ENCODE peak calls at places on chromosomes 11 and 22, in four cellular contexts. J is heart left ventricle, B is progenitor cell of endocrine pancreas, E is astrocyte of the spinal cord. L is an unnamed sample.

GRCh38 chr11:43632171-43632570 is 48.4 kb upstream of the HSD17B12 start:
- DNase-seq in B (no peak), J (no peak), E (peak), L (no peak)

GRCh38 chr11:95335989-95336388 is 105.0 kb upstream of the SESN3 start:
- DNase-seq in E (no peak), B (no peak), J (no peak), L (no peak)

GRCh38 chr22:32361257-32361656 is 3.6 kb downstream of the RFPL3 start:
- DNase-seq in B (no peak), J (no peak), E (no peak), L (no peak)

GRCh38 chr11:28566643-28567042 is 458.5 kb downstream of the METTL15 start:
- DNase-seq in J (peak), E (peak), B (peak), L (peak)

GRCh38 chr11:126969865-126970479 is 30.6 kb downstream of the KIRREL3 start:
- DNase-seq in B (no peak), J (no peak), E (peak), L (no peak)

GRCh38 chr11:63478896-63479295 is 12.1 kb downstream of the PLAAT5 start:
- DNase-seq in B (peak), E (peak), J (peak), L (no peak)

GRCh38 chr11:14678350-14678749 is 34.7 kb downstream of the PDE3B start:
- DNase-seq in E (no peak), J (no peak), B (no peak), L (no peak)

GRCh38 chr11:107592256-107592655 is 1.3 kb downstream of the ELMOD1 start:
- DNase-seq in B (no peak), J (no peak), E (no peak), L (no peak)

GRCh38 chr11:61497473-61497872 is 11.1 kb upstream of the LRRC10B start:
- DNase-seq in J (no peak), E (no peak), B (no peak), L (no peak)

GRCh38 chr22:21791635-21792625 is 56.3 kb upstream of the YPEL1 start:
- DNase-seq in B (no peak), E (no peak), J (no peak), L (no peak)

GRCh38 chr11:18329196-18329870 is 7.0 kb downstream of the GTF2H1 start:
- DNase-seq in B (no peak), J (no peak), E (no peak), L (no peak)

GRCh38 chr11:44417756-44418437 is 108.0 kb upstream of the ALX4 start:
- DNase-seq in J (no peak), E (no peak), B (no peak), L (no peak)

GRCh38 chr22:49523374-49524008 is 304.2 kb downstream of the BRD1 start:
- DNase-seq in J (no peak), E (no peak), B (no peak), L (no peak)

GRCh38 chr11:128686745-128687177 is 7.1 kb upstream of the FLI1 start:
- DNase-seq in E (peak), J (peak), B (no peak), L (no peak)

GRCh38 chr11:69295995-69296889 is 2.3 kb downstream of the MYEOV start:
- DNase-seq in B (no peak), J (no peak), E (peak), L (peak)

GRCh38 chr22:30195245-30196140 is 51.1 kb downstream of the LIF start:
- DNase-seq in J (no peak), E (no peak), B (no peak), L (no peak)

GRCh38 chr22:22609271-22609670 is 35.1 kb upstream of the GGTLC2 start:
- DNase-seq in E (no peak), J (no peak), B (no peak), L (no peak)

GRCh38 chr11:45264839-45265515 is 21.2 kb downstream of the SYT13 start:
- DNase-seq in E (peak), B (no peak), J (no peak), L (no peak)

GRCh38 chr11:12812849-12813248 is 138.6 kb downstream of the TEAD1 start:
- DNase-seq in J (no peak), B (no peak), E (no peak), L (no peak)

GRCh38 chr11:34331736-34332135 is 26.1 kb downstream of the ABTB2 start:
- DNase-seq in J (no peak), B (no peak), E (no peak), L (no peak)

GRCh38 chr22:45096256-45096907 is 67.3 kb upstream of the NUP50 start:
- DNase-seq in J (peak), B (peak), E (peak), L (no peak)

GRCh38 chr11:127670372-127670771 is 669.8 kb upstream of the KIRREL3 start:
- DNase-seq in E (no peak), J (no peak), B (no peak), L (no peak)

GRCh38 chr11:81495699-81496292 is 1237.9 kb downstream of the FAM181B start:
- DNase-seq in J (no peak), B (no peak), E (no peak), L (no peak)

GRCh38 chr11:104152941-104153340 is 11.0 kb downstream of the PDGFD start:
- DNase-seq in E (no peak), B (no peak), J (no peak), L (no peak)

GRCh38 chr11:2816941-2817421 is 68.6 kb downstream of the CDKN1C start:
- DNase-seq in E (peak), B (no peak), J (no peak), L (no peak)

GRCh38 chr22:37283393-37283937 is 1.2 kb downstream of the CYTH4 start:
- DNase-seq in B (no peak), E (no peak), J (no peak), L (no peak)

GRCh38 chr22:29734853-29735252 is 15.1 kb downstream of the CABP7 start:
- DNase-seq in J (no peak), E (no peak), B (no peak), L (no peak)

GRCh38 chr11:75946531-75947530 is 131.8 kb downstream of the UVRAG start:
- DNase-seq in J (peak), E (peak), B (no peak), L (no peak)

GRCh38 chr11:13907678-13908077 is 54.8 kb upstream of the SPON1 start:
- DNase-seq in J (no peak), B (no peak), E (no peak), L (no peak)

GRCh38 chr11:23555085-23555484 is 694.8 kb upstream of the CCDC179 start:
- DNase-seq in B (no peak), J (no peak), E (peak), L (no peak)

GRCh38 chr22:50621491-50621880 is 6.5 kb downstream of the ARSA start:
- DNase-seq in J (peak), E (no peak), B (no peak), L (no peak)

GRCh38 chr11:119262668-119263351 is 54.1 kb downstream of the MCAM start:
- DNase-seq in B (no peak), E (peak), J (no peak), L (no peak)

GRCh38 chr11:124717786-124718634 is 21.7 kb upstream of the NRGN start:
- DNase-seq in E (peak), B (no peak), J (no peak), L (no peak)

GRCh38 chr11:75549370-75549958 is 12.6 kb upstream of the SERPINH1 start:
- DNase-seq in J (no peak), E (no peak), B (no peak), L (no peak)

GRCh38 chr11:110691961-110692360 is 20.3 kb downstream of the ARHGAP20 start:
- DNase-seq in E (no peak), J (no peak), B (no peak), L (no peak)

GRCh38 chr11:78474451-78474850 is 56.8 kb upstream of the GAB2 start:
- DNase-seq in E (no peak), B (no peak), J (no peak), L (no peak)
- TF ChIP-seq CTCF in E (no peak), B (no peak), J (no peak), L (no peak)

GRCh38 chr22:39530136-39530535 is 2.4 kb downstream of the RPS19BP1 start:
- DNase-seq in J (no peak), E (no peak), B (no peak), L (no peak)

GRCh38 chr22:39528080-39528661 is 4.4 kb downstream of the RPS19BP1 start:
- DNase-seq in E (no peak), B (no peak), J (no peak), L (no peak)

GRCh38 chr22:39530692-39531331 is 1.7 kb downstream of the RPS19BP1 start:
- DNase-seq in B (no peak), E (peak), J (no peak), L (no peak)

GRCh38 chr22:39528681-39529486 is 3.7 kb downstream of the RPS19BP1 start:
- DNase-seq in E (peak), B (peak), J (peak), L (peak)

GRCh38 chr22:39529487-39529851 is 3.1 kb downstream of the RPS19BP1 start:
- DNase-seq in J (no peak), E (no peak), B (no peak), L (no peak)
- TF ChIP-seq CTCF in J (peak), E (no peak), B (no peak), L (no peak)

GRCh38 chr11:47354913-47355282 is 2.4 kb upstream of the MYBPC3 start:
- DNase-seq in E (no peak), B (no peak), J (no peak), L (no peak)

GRCh38 chr11:47356129-47356997 is 3.9 kb upstream of the MYBPC3 start:
- DNase-seq in B (no peak), J (peak), E (no peak), L (no peak)

GRCh38 chr11:47356998-47357329 is 4.5 kb upstream of the MYBPC3 start:
- DNase-seq in E (no peak), B (no peak), J (no peak), L (no peak)

GRCh38 chr11:47353978-47354774 is 1.7 kb upstream of the MYBPC3 start:
- DNase-seq in E (no peak), J (peak), B (no peak), L (no peak)

DNA sequence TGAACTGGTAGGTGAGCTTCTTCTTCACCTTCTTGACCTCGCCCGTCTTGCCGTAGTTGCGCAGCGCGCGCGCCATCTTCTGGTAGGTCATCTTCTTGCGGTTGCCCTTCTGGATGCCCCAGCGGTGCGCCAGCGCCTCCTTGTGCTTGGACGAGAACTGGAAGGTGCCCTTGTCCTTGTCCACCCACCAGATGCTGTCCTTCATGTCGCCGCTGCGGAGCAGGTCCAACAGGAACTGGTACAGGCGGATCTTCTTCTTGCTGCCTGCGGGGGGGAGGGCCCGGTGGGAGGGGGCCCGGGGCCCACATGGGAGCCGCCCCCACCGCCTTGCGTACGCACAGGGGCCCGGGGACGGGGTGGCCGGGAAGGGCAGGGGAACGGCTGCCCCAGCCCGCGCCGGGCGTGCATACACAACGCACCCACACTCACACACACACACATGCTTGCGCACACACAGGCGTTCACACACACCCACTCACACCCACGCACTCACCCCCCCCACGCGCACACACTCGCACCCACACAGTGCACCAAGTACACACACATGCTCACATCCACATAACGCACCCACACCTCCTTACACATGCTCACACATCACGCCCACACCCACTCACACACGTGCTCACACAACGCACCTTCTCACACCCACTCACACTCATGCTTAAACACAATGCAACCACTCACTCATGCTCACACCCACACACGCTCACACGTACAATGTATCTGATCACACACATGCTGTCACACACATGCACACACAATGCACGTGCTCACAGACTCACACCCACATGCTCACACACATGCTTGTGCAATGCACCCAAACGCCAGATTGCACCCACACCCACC is 3.0 kb upstream of the MYBPC3 start:
- DNase-seq in B (peak), E (peak), J (peak), L (peak)
- TF ChIP-seq CTCF in B (peak), E (peak), J (peak), L (peak)

DNA sequence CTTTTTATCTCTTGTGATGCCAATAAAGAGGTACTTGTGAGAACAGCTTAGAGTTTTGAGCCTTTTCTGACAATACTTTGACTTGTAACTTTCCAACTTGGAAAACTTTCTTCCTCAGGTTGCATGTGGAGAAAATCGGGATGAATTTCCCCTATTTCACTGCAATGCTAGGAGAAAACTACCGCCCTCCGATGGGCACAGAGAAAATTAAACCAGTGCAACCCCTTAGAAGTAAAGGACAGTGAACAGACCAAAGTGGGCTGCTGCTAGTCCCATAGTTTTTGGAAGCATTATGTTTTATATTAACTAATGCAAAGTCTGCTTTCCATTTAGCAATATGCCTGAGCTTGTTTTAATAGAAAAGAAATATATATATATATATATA is 195.5 kb upstream of the RAG2 start:
- DNase-seq in B (no peak), E (no peak), J (no peak), L (no peak)
- TF ChIP-seq CTCF in B (peak), E (peak), J (no peak), L (no peak)

GRCh38 chr22:20018001-20018400 is 1.4 kb upstream of the ARVCF start:
- DNase-seq in E (no peak), B (no peak), J (no peak), L (no peak)

GRCh38 chr22:20015187-20015625 is 1.4 kb downstream of the ARVCF start:
- DNase-seq in J (no peak), B (no peak), E (no peak), L (no peak)

GRCh38 chr22:20017622-20017958 is 967 bp upstream of the ARVCF start:
- DNase-seq in B (no peak), J (no peak), E (no peak), L (no peak)

GRCh38 chr22:20015971-20016733 is 471 bp downstream of the ARVCF start:
- DNase-seq in J (no peak), B (peak), E (no peak), L (no peak)

GRCh38 chr22:20016734-20017621 is at the start of gene ARVCF:
- DNase-seq in E (peak), B (peak), J (peak), L (peak)
- TF ChIP-seq CTCF in E (no peak), B (peak), J (peak), L (no peak)

GRCh38 chr11:100827934-100828661 is 141.0 kb downstream of the ARHGAP42 start:
- DNase-seq in B (peak), J (no peak), E (peak), L (no peak)
- TF ChIP-seq CTCF in B (peak), J (no peak), E (peak), L (no peak)

GRCh38 chr22:40670058-40670457 is 9.2 kb upstream of the MCHR1 start:
- DNase-seq in E (no peak), J (no peak), B (no peak), L (no peak)

GRCh38 chr22:40671796-40672360 is 7.4 kb upstream of the MCHR1 start:
- DNase-seq in E (no peak), B (no peak), J (no peak), L (no peak)

GRCh38 chr22:40673017-40673416 is 6.3 kb upstream of the MCHR1 start:
- DNase-seq in E (no peak), B (no peak), J (no peak), L (no peak)

GRCh38 chr22:40668611-40669390 is 10.5 kb upstream of the MCHR1 start:
- DNase-seq in J (no peak), E (peak), B (no peak), L (no peak)

DNA sequence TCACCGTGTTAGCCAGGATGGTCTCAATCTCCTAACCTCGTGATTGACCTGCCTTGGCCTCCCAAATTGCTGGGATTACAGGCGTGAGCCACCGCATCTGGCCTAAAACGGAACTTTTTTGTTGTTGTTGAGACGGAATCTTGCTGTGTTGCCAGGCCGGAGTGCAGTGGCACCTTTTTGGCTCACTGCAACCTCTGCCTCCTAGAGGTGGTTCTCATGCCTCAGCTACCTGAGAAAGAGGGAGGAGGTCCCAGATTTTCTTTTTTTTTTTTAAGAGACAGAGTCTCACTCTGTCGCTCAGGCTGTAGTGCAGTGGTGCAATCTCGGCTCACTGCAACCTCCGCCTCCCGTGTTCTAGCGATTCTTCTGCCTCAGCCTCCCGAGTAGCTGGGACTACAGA is 7.9 kb upstream of the MCHR1 start:
- DNase-seq in J (no peak), B (no peak), E (no peak), L (no peak)
- TF ChIP-seq CTCF in J (no peak), B (no peak), E (no peak), L (no peak)

DNA sequence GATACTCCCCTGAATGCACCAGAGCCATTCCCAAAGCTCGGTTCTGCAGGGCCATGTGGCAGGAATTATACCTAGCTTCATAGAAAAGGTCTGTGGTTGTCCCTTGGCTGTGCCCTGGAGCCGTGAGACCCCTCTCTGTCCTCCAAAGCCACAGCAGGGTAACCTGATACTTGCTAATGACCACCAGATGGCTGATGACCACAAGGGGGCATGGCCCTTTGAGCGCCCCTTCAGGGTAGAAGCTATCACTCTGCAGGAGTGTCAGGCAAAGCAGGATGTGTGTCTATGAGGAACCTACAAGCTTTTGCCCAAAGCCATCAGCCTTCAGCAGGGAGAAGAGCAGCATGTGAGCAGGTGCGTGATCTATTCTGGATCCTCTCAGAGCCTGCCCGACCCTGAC is 95.3 kb downstream of the NTM start:
- DNase-seq in J (no peak), B (peak), E (no peak), L (no peak)
- TF ChIP-seq CTCF in J (no peak), B (peak), E (no peak), L (no peak)